ENCODE peak calls at places on chromosome 22, in eight cellular contexts. One of them, this sample, is unnamed.
A peak's percentile ranks its signal among the peaks of the same experiment; 100 is the strongest.

GRCh38 chr22:46007848-46008261 is 30.9 kb upstream of the WNT7B start:
- DNase-seq in activated CD4-positive, CD25-positive, alpha-beta regulatory T cell: no peak
- DNase-seq in NCI-H1436: no peak
- DNase-seq in pulmonary artery endothelial cell: peak; percentile 74
- DNase-seq in fibroblast of the conjunctiva: peak; percentile 80
- DNase-seq in HepG2: no peak
- DNase-seq in uterus: peak; percentile 93
- DNase-seq in HCT116: no peak
- DNase-seq in this sample: no peak

GRCh38 chr22:47034905-47035419 is 272.5 kb downstream of the TBC1D22A start:
- DNase-seq in activated CD4-positive, CD25-positive, alpha-beta regulatory T cell: no peak
- DNase-seq in NCI-H1436: no peak
- DNase-seq in pulmonary artery endothelial cell: no peak
- DNase-seq in fibroblast of the conjunctiva: no peak
- DNase-seq in HepG2: no peak
- DNase-seq in uterus: no peak
- DNase-seq in HCT116: no peak
- DNase-seq in this sample: no peak

GRCh38 chr22:49162841-49163240 is 664.8 kb downstream of the BRD1 start:
- DNase-seq in activated CD4-positive, CD25-positive, alpha-beta regulatory T cell: no peak
- DNase-seq in NCI-H1436: no peak
- DNase-seq in pulmonary artery endothelial cell: no peak
- DNase-seq in fibroblast of the conjunctiva: no peak
- DNase-seq in HepG2: no peak
- DNase-seq in uterus: no peak
- DNase-seq in HCT116: no peak
- DNase-seq in this sample: no peak

GRCh38 chr22:47162865-47163264 is 400.4 kb downstream of the TBC1D22A start:
- DNase-seq in activated CD4-positive, CD25-positive, alpha-beta regulatory T cell: no peak
- DNase-seq in NCI-H1436: no peak
- DNase-seq in pulmonary artery endothelial cell: no peak
- DNase-seq in fibroblast of the conjunctiva: no peak
- DNase-seq in HepG2: no peak
- DNase-seq in uterus: peak; percentile 9
- DNase-seq in HCT116: no peak
- DNase-seq in this sample: no peak

GRCh38 chr22:19811811-19812771 is 42.6 kb downstream of the GNB1L start:
- DNase-seq in activated CD4-positive, CD25-positive, alpha-beta regulatory T cell: no peak
- DNase-seq in NCI-H1436: no peak
- DNase-seq in pulmonary artery endothelial cell: no peak
- DNase-seq in fibroblast of the conjunctiva: no peak
- DNase-seq in HepG2: no peak
- DNase-seq in uterus: no peak
- DNase-seq in HCT116: no peak
- DNase-seq in this sample: no peak

GRCh38 chr22:17379939-17380710 is 10.9 kb downstream of the CECR2 start:
- DNase-seq in activated CD4-positive, CD25-positive, alpha-beta regulatory T cell: no peak
- DNase-seq in NCI-H1436: no peak
- DNase-seq in pulmonary artery endothelial cell: no peak
- DNase-seq in fibroblast of the conjunctiva: no peak
- DNase-seq in HepG2: no peak
- DNase-seq in uterus: no peak
- DNase-seq in HCT116: no peak
- DNase-seq in this sample: no peak

GRCh38 chr22:45831394-45831793 is 145.6 kb downstream of the WNT7B start:
- DNase-seq in activated CD4-positive, CD25-positive, alpha-beta regulatory T cell: no peak
- DNase-seq in NCI-H1436: no peak
- DNase-seq in pulmonary artery endothelial cell: no peak
- DNase-seq in fibroblast of the conjunctiva: no peak
- DNase-seq in HepG2: no peak
- DNase-seq in uterus: no peak
- DNase-seq in HCT116: peak; percentile 6
- DNase-seq in this sample: no peak

GRCh38 chr22:24973867-24974266 is 21.4 kb downstream of the KIAA1671 start:
- DNase-seq in activated CD4-positive, CD25-positive, alpha-beta regulatory T cell: no peak
- DNase-seq in NCI-H1436: no peak
- DNase-seq in pulmonary artery endothelial cell: no peak
- DNase-seq in fibroblast of the conjunctiva: no peak
- DNase-seq in HepG2: no peak
- DNase-seq in uterus: no peak
- DNase-seq in HCT116: no peak
- DNase-seq in this sample: no peak

GRCh38 chr22:21077884-21078508 is 32.2 kb downstream of the LRRC74B start:
- DNase-seq in activated CD4-positive, CD25-positive, alpha-beta regulatory T cell: no peak
- DNase-seq in NCI-H1436: no peak
- DNase-seq in pulmonary artery endothelial cell: no peak
- DNase-seq in fibroblast of the conjunctiva: no peak
- DNase-seq in HepG2: no peak
- DNase-seq in uterus: no peak
- DNase-seq in HCT116: no peak
- DNase-seq in this sample: no peak

GRCh38 chr22:24819487-24819886 is 13.5 kb downstream of the SGSM1 start:
- DNase-seq in activated CD4-positive, CD25-positive, alpha-beta regulatory T cell: no peak
- DNase-seq in NCI-H1436: no peak
- DNase-seq in pulmonary artery endothelial cell: no peak
- DNase-seq in fibroblast of the conjunctiva: no peak
- DNase-seq in HepG2: no peak
- DNase-seq in uterus: no peak
- DNase-seq in HCT116: no peak
- DNase-seq in this sample: no peak

GRCh38 chr22:37080438-37080837 is 28.9 kb downstream of the KCTD17 start:
- DNase-seq in activated CD4-positive, CD25-positive, alpha-beta regulatory T cell: no peak
- DNase-seq in NCI-H1436: no peak
- DNase-seq in pulmonary artery endothelial cell: no peak
- DNase-seq in fibroblast of the conjunctiva: no peak
- DNase-seq in HepG2: no peak
- DNase-seq in uterus: no peak
- DNase-seq in HCT116: no peak
- DNase-seq in this sample: no peak

GRCh38 chr22:22343603-22344276 is 99.2 kb downstream of the VPREB1 start:
- DNase-seq in activated CD4-positive, CD25-positive, alpha-beta regulatory T cell: no peak
- DNase-seq in NCI-H1436: no peak
- DNase-seq in pulmonary artery endothelial cell: no peak
- DNase-seq in fibroblast of the conjunctiva: no peak
- DNase-seq in HepG2: no peak
- DNase-seq in uterus: no peak
- DNase-seq in HCT116: no peak
- DNase-seq in this sample: peak; percentile 24

GRCh38 chr22:37409557-37409956 is 17.7 kb downstream of the ELFN2 start:
- DNase-seq in activated CD4-positive, CD25-positive, alpha-beta regulatory T cell: no peak
- DNase-seq in NCI-H1436: no peak
- DNase-seq in pulmonary artery endothelial cell: no peak
- DNase-seq in fibroblast of the conjunctiva: no peak
- DNase-seq in HepG2: no peak
- DNase-seq in uterus: no peak
- DNase-seq in HCT116: no peak
- DNase-seq in this sample: no peak

GRCh38 chr22:43110927-43111623 is 525 bp downstream of the BIK start:
- DNase-seq in activated CD4-positive, CD25-positive, alpha-beta regulatory T cell: no peak
- DNase-seq in NCI-H1436: peak; percentile 6
- DNase-seq in pulmonary artery endothelial cell: no peak
- DNase-seq in fibroblast of the conjunctiva: no peak
- DNase-seq in HepG2: no peak
- DNase-seq in uterus: no peak
- DNase-seq in HCT116: no peak
- DNase-seq in this sample: no peak